ENCODE peak calls at places on chromosomes 7 and 10, in ten cellular contexts. S is SW 1271; L is left cardiac atrium; P is activated T-cell treated with anti-CD3 and anti-CD28 coated beads, Interleukin-2, amount 50 U/mL, for 72 hours; Z is substantia nigra; Q is posterior vena cava; X is AG09309; C is NCI-H2081 treated with DMSO at 0.1 percent for 48 hours; A is nephron progenitor cell; W is cardiac fibroblast. B is an unnamed sample.

GRCh38 chr7:64313740-64314491 is at the start of gene ZNF736:
- DNase-seq in P (peak; percentile 86), S (peak; percentile 92), A (no peak), C (peak; percentile 95), Q (peak; percentile 97), X (peak; percentile 80), W (peak; percentile 97), L (peak; percentile 91), Z (peak; percentile 65), B (peak; percentile 85)

GRCh38 chr10:22986771-22987542 is 59.1 kb downstream of the ARMC3 start:
- DNase-seq in L (no peak), Q (no peak), W (peak; percentile 64), A (no peak), Z (no peak), C (no peak), S (peak; percentile 36), P (no peak), X (peak; percentile 7), B (no peak)

GRCh38 chr7:29434405-29434804 is 129.2 kb upstream of the PRR15 start:
- DNase-seq in Z (no peak), Q (no peak), C (no peak), W (no peak), L (no peak), A (no peak), S (no peak), P (no peak), X (no peak), B (no peak)

GRCh38 chr7:127391591-127392181 is 822 bp downstream of the ZNF800 start:
- DNase-seq in L (peak; percentile 48), X (no peak), Q (no peak), Z (no peak), P (peak; percentile 68), S (peak; percentile 23), W (peak; percentile 39), C (no peak), A (no peak), B (peak; percentile 78)

GRCh38 chr7:79453558-79454324 is at the start of gene MAGI2:
- DNase-seq in A (peak; percentile 80), X (peak; percentile 80), Z (peak; percentile 79), P (peak; percentile 11), W (peak; percentile 82), S (no peak), C (no peak), L (peak; percentile 90), Q (peak; percentile 96), B (peak; percentile 46)

GRCh38 chr7:55552320-55553086 is 19.8 kb downstream of the VOPP1 start:
- DNase-seq in P (no peak), X (no peak), Q (no peak), C (peak; percentile 35), L (peak; percentile 62), A (no peak), Z (no peak), S (peak; percentile 67), W (peak; percentile 83), B (no peak)

GRCh38 chr10:6244510-6244909 is 41.8 kb downstream of the PFKFB3 start:
- DNase-seq in Z (no peak), X (no peak), W (no peak), S (no peak), P (no peak), Q (no peak), L (no peak), C (no peak), A (no peak), B (no peak)

GRCh38 chr7:18440934-18441333 is 54.6 kb upstream of the HDAC9 start:
- DNase-seq in Z (no peak), Q (no peak), W (no peak), A (no peak), L (no peak), P (no peak), C (no peak), S (no peak), X (no peak), B (no peak)

GRCh38 chr7:17674166-17674955 is 265.9 kb downstream of the SNX13 start:
- DNase-seq in P (no peak), W (no peak), C (no peak), A (no peak), S (no peak), L (no peak), Z (no peak), X (no peak), Q (no peak), B (no peak)

GRCh38 chr7:45407730-45408406 is 166.3 kb upstream of the ADCY1 start:
- DNase-seq in Z (no peak), P (no peak), A (no peak), Q (no peak), L (no peak), C (no peak), W (no peak), S (no peak), X (no peak), B (no peak)

GRCh38 chr10:93294004-93294403 is 188.1 kb downstream of the MYOF start:
- DNase-seq in L (no peak), W (no peak), Q (no peak), A (no peak), Z (no peak), C (no peak), S (no peak), P (no peak), X (no peak), B (no peak)

GRCh38 chr10:62639139-62639538 is 165.4 kb upstream of the ADO start:
- DNase-seq in P (no peak), C (no peak), L (no peak), X (no peak), Z (no peak), Q (no peak), A (no peak), W (no peak), S (no peak), B (no peak)

GRCh38 chr7:148422028-148422427 is 168.5 kb upstream of the C7orf33 start:
- DNase-seq in A (no peak), Z (no peak), S (no peak), Q (no peak), X (no peak), P (no peak), W (no peak), C (no peak), L (no peak), B (no peak)

GRCh38 chr7:137818036-137818435 is 28.7 kb downstream of the DGKI start:
- DNase-seq in C (no peak), L (no peak), W (peak; percentile 73), Q (no peak), X (no peak), S (no peak), A (no peak), Z (no peak), P (no peak), B (no peak)

GRCh38 chr7:2796358-2797352 is 47.5 kb downstream of the GNA12 start:
- DNase-seq in Z (no peak), X (no peak), C (no peak), A (no peak), S (no peak), P (no peak), Q (peak; percentile 93), L (peak; percentile 85), W (peak; percentile 92), B (no peak)

GRCh38 chr10:69880301-69881081 is 78.8 kb downstream of the COL13A1 start:
- DNase-seq in S (no peak), P (no peak), A (no peak), L (no peak), Z (no peak), C (no peak), Q (no peak), W (no peak), X (no peak), B (no peak)

GRCh38 chr7:116663744-116664143 is 8.3 kb upstream of the MET start:
- DNase-seq in Q (no peak), X (no peak), L (no peak), Z (no peak), W (no peak), A (no peak), C (no peak), S (no peak), P (no peak), B (peak; percentile 30)

GRCh38 chr10:44974082-44974627 is 4.5 kb downstream of the DEPP1 start:
- DNase-seq in L (no peak), X (no peak), Z (no peak), W (no peak), A (no peak), P (no peak), S (no peak), C (no peak), Q (peak; percentile 81), B (peak; percentile 82)

GRCh38 chr7:107505997-107506682 is 36.3 kb downstream of the GPR22 start:
- DNase-seq in Q (no peak), C (peak; percentile 73), Z (no peak), P (peak; percentile 39), W (peak; percentile 31), A (no peak), X (no peak), S (no peak), L (no peak), B (peak; percentile 38)

B was measured in pancreas.